ENCODE peak calls at places on chromosome 19, in ten cellular contexts. M is WERI-Rb-1; O is H1; V is keratinocyte; H is thoracic aorta; Q is adrenal gland; T is CD4-positive, CD25-positive, alpha-beta regulatory T cell; Z is dorsolateral prefrontal cortex; F is IMR-90; G is left ventricle myocardium inferior. X is an unnamed sample. For H3K27me3, the result is how much of the 10 kb centered on the place peaks cover.

GRCh38 chr19:42292963-42293362 is 9.0 kb upstream of the PRR19 start:
- DNase-seq in G (no peak), H (no peak), O (no peak), Q (no peak), Z (no peak), F (no peak), M (no peak), T (no peak), V (no peak), X (no peak)

GRCh38 chr19:7863157-7863970 is 10.8 kb downstream of the PRR36 start:
- DNase-seq in H (no peak), Z (no peak), Q (no peak), G (no peak), M (no peak), T (no peak), F (no peak), O (peak), V (no peak), X (no peak)

GRCh38 chr19:18710186-18710585 is 26.7 kb downstream of the CRTC1 start:
- DNase-seq in T (no peak), Z (no peak), V (no peak), Q (no peak), O (no peak), G (no peak), M (no peak), F (no peak), H (no peak), X (no peak)

GRCh38 chr19:29211562-29212416 is 1.2 kb downstream of the UQCRFS1 start:
- DNase-seq in H (no peak), Q (peak), T (no peak), F (peak), O (no peak), V (no peak), G (no peak), M (peak), Z (no peak), X (no peak)

GRCh38 chr19:35975608-35976214 is 19.3 kb upstream of the SDHAF1 start:
- DNase-seq in V (no peak), H (no peak), M (no peak), F (peak), Z (no peak), G (no peak), Q (no peak), O (peak), T (peak), X (no peak)

GRCh38 chr19:56971230-56971629 is 130.7 kb upstream of the PEG3 start:
- DNase-seq in V (no peak), Q (no peak), T (no peak), F (no peak), M (no peak), G (no peak), Z (no peak), H (no peak), O (no peak), X (no peak)

GRCh38 chr19:38545596-38545995 is 72.2 kb downstream of the MAP4K1 start:
- DNase-seq in V (no peak), O (no peak), Z (no peak), G (no peak), H (no peak), T (no peak), Q (no peak), F (no peak), M (no peak), X (no peak)

GRCh38 chr19:49643466-49643865 is 1.5 kb downstream of the SCAF1 start:
- DNase-seq in Q (no peak), V (no peak), F (no peak), O (no peak), G (no peak), H (no peak), Z (no peak), T (peak), M (no peak), X (no peak)

GRCh38 chr19:44846455-44847143 is 502 bp downstream of the NECTIN2 start:
- DNase-seq in G (no peak), H (no peak), Q (peak), Z (no peak), M (peak), T (no peak), V (no peak), F (no peak), O (peak), X (no peak)

DNA sequence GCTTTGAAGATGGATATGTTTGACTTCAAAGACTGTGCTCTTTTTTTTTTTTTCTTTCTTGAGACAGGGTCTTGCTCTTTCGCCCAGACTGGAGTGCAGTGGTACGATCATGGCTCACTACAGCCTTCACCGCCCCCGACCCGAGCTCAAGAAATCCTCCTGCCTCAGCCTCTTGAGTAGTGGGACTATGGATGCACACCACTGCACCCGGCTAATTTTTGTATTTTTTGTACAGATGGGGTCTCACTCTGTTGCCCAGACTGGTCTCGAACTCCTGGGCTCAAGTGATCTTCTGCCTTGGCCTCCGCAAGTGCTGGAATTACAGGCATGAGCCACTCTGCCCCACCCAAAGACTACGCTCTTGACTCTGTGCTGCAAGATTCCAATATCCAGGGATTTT is 50.4 kb downstream of the SPTBN4 start:
- DNase-seq in T (no peak), V (no peak), G (no peak), O (no peak), H (no peak), Q (no peak), Z (no peak), M (no peak), F (no peak), X (no peak)
- H3K27me3 ChIP-seq in T (under half), V (under half), G (half or more), O (half or more), H (under half), Q (under half), Z (under half), M (under half), F (under half), X (under half)

GRCh38 chr19:45972081-45972943 is 1.4 kb downstream of the NOVA2 start:
- DNase-seq in V (no peak), F (no peak), M (peak), H (no peak), G (peak), O (peak), T (peak), Q (no peak), Z (peak), X (no peak)
- H3K27me3 ChIP-seq in V (under half), F (half or more), M (under half), H (under half), G (half or more), O (under half), T (under half), Q (under half), Z (under half), X (under half)

DNA sequence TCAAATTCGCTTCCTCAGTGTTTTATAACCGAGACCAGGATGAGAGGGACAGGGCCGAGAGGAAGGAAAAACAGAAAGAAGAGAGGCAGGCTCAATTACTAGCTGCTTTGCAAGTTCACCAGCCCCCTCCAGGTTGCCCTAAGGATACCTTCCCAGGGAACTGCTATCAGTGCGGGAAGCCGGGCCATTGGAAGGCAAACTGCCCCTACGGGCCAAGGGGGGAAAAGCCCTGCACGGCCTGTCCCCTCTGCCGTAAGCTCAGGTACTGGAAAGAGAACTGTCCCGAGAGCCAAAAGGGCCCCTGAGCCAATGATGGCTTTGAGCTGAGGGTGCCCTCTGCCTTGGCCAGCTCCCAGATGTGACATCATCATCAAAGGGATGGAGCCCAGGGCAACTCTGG is 3.2 kb upstream of the ERVV-1 start:
- DNase-seq in O (peak), Q (no peak), F (no peak), V (no peak), M (no peak), T (no peak), G (no peak), H (no peak), Z (no peak), X (no peak)
- H3K27me3 ChIP-seq in O (under half), Q (under half), F (under half), V (under half), M (under half), T (under half), G (under half), H (under half), Z (under half), X (under half)

DNA sequence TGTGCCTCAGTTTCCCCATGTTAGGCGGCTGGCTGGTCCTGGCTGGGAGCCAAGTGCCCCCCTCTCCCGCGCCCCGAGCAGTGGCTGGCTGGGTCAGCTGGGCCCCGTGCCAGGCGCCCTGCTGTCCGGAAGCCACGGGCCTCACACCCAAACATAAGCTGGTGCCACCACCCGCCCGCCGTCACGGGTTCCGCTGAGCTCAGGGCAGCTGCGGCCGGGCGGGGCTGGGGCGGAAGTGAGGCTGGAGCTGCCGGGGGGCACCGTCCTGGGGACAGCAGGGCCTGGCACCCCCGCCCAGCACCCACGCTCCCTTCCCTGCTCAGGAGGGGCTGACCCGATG is 19.3 kb downstream of the HCN2 start:
- DNase-seq in Q (no peak), F (no peak), T (no peak), V (no peak), H (no peak), M (no peak), O (no peak), G (peak), Z (peak), X (no peak)
- H3K27me3 ChIP-seq in Q (under half), F (under half), T (under half), V (under half), H (under half), M (under half), O (under half), G (under half), Z (under half), X (under half)

GRCh38 chr19:2482354-2483038 is 6.6 kb downstream of the GADD45B start:
- DNase-seq in H (no peak), Z (no peak), O (no peak), M (no peak), V (no peak), T (no peak), F (no peak), G (no peak), Q (no peak), X (no peak)
- H3K27me3 ChIP-seq in H (under half), Z (under half), O (under half), M (under half), V (under half), T (under half), F (under half), G (under half), Q (under half), X (under half)

GRCh38 chr19:861756-862528 is 2.5 kb downstream of the CFD start:
- DNase-seq in G (no peak), Z (no peak), Q (peak), V (no peak), F (no peak), T (peak), O (peak), H (no peak), M (peak), X (no peak)
- H3K27me3 ChIP-seq in G (half or more), Z (under half), Q (under half), V (under half), F (under half), T (under half), O (under half), H (under half), M (under half), X (under half)

GRCh38 chr19:27828781-27829275 is 1384.1 kb downstream of the UQCRFS1 start:
- DNase-seq in T (no peak), Q (no peak), M (no peak), H (no peak), F (no peak), Z (no peak), V (no peak), G (no peak), O (no peak), X (no peak)

GRCh38 chr19:27821418-27822018 is 1391.4 kb downstream of the UQCRFS1 start:
- DNase-seq in O (no peak), T (no peak), F (no peak), G (no peak), H (no peak), Q (no peak), Z (no peak), M (no peak), V (no peak), X (no peak)

GRCh38 chr19:27822336-27822735 is 1390.6 kb downstream of the UQCRFS1 start:
- DNase-seq in O (no peak), G (no peak), H (no peak), F (no peak), Z (no peak), Q (no peak), V (no peak), T (no peak), M (no peak), X (no peak)

GRCh38 chr19:27824108-27824507 is 1388.8 kb downstream of the UQCRFS1 start:
- DNase-seq in Q (no peak), F (no peak), M (no peak), G (no peak), V (no peak), O (no peak), T (no peak), Z (no peak), H (no peak), X (no peak)
- H3K27me3 ChIP-seq in Q (under half), F (under half), M (under half), G (under half), V (under half), O (under half), T (under half), Z (under half), H (under half), X (under half)

GRCh38 chr19:13843104-13843921 is 33.6 kb upstream of the NANOS3 start:
- DNase-seq in T (no peak), Z (no peak), O (peak), G (peak), V (no peak), F (peak), Q (no peak), H (no peak), M (peak), X (peak)
- H3K27me3 ChIP-seq in T (under half), Z (under half), O (under half), G (under half), V (under half), F (under half), Q (under half), H (under half), M (under half), X (under half)

GRCh38 chr19:54502518-54503048 is at the start of gene LAIR2:
- DNase-seq in Q (no peak), V (no peak), H (no peak), Z (no peak), G (no peak), M (no peak), T (peak), F (no peak), O (no peak), X (no peak)
- H3K27me3 ChIP-seq in Q (under half), V (under half), H (under half), Z (under half), G (under half), M (half or more), T (under half), F (under half), O (under half), X (under half)

X was measured in ascending aorta.